ENCODE peak calls at places on chromosomes 7 and 10, in six cellular contexts. K is fibroblast of mammary gland, H is tibial nerve, X is fibroblast of the aortic adventitia, W is GM12865, O is ovary. N is an unnamed sample.

GRCh38 chr10:18582803-18583202 is 68.6 kb downstream of the NSUN6 start:
- DNase-seq in X (peak; percentile 16), O (no peak), W (peak; percentile 7), K (no peak), H (no peak), N (no peak)

GRCh38 chr10:32893431-32893830 is 64.6 kb downstream of the ITGB1 start:
- DNase-seq in K (peak; percentile 25), X (no peak), O (no peak), H (no peak), W (no peak), N (peak; percentile 20)

GRCh38 chr10:62814901-62815372 is 1.2 kb downstream of the EGR2 start:
- DNase-seq in O (peak; percentile 29), W (no peak), H (no peak), K (no peak), X (no peak), N (no peak)

GRCh38 chr7:112001089-112001826 is 204.9 kb downstream of the DOCK4 start:
- DNase-seq in W (no peak), O (no peak), H (no peak), K (peak; percentile 64), X (peak; percentile 85), N (no peak)

GRCh38 chr10:97182327-97182990 is 3.3 kb downstream of the SLIT1 start:
- DNase-seq in X (no peak), O (no peak), H (no peak), K (no peak), W (no peak), N (no peak)

GRCh38 chr10:71834343-71834674 is 16.7 kb downstream of the PSAP start:
- DNase-seq in H (no peak), O (no peak), K (no peak), W (no peak), X (no peak), N (no peak)

GRCh38 chr10:5944389-5945202 is 32.7 kb downstream of the IL15RA start:
- DNase-seq in O (peak; percentile 97), X (peak; percentile 100), H (peak; percentile 53), K (peak; percentile 100), W (no peak), N (no peak)

GRCh38 chr7:27555670-27556069 is 107.0 kb downstream of the HIBADH start:
- DNase-seq in K (no peak), W (no peak), X (no peak), H (no peak), O (no peak), N (no peak)

GRCh38 chr10:73585223-73585784 is 5.8 kb downstream of the USP54 start:
- DNase-seq in H (no peak), X (no peak), W (no peak), K (peak; percentile 49), O (no peak), N (no peak)

GRCh38 chr7:134703781-134704180 is 57.1 kb downstream of the BPGM start:
- DNase-seq in X (no peak), O (peak; percentile 84), K (peak; percentile 88), W (no peak), H (no peak), N (no peak)

GRCh38 chr7:43727494-43727893 is 1.8 kb downstream of the COA1 start:
- DNase-seq in O (no peak), K (no peak), W (no peak), X (no peak), H (no peak), N (no peak)

GRCh38 chr7:117025891-117026290 is 72.6 kb downstream of the ST7 start:
- DNase-seq in K (peak; percentile 27), H (no peak), X (no peak), W (no peak), O (no peak), N (no peak)

GRCh38 chr10:7915923-7916322 is 97.6 kb downstream of the TAF3 start:
- DNase-seq in X (peak; percentile 62), H (no peak), O (no peak), W (no peak), K (peak; percentile 66), N (no peak)

GRCh38 chr10:97509120-97509670 is 10.5 kb downstream of the UBTD1 start:
- DNase-seq in W (no peak), K (no peak), O (no peak), X (no peak), H (no peak), N (no peak)

GRCh38 chr10:60820093-60820769 is 42.0 kb downstream of the CDK1 start:
- DNase-seq in K (peak; percentile 73), X (peak; percentile 71), H (no peak), W (peak; percentile 36), O (no peak), N (no peak)

GRCh38 chr10:75647675-75648074 is 216.3 kb downstream of the LRMDA start:
- DNase-seq in K (no peak), H (no peak), W (no peak), O (no peak), X (no peak), N (no peak)

GRCh38 chr7:69517985-69518731 is 80.1 kb upstream of the AUTS2 start:
- DNase-seq in X (no peak), O (no peak), W (no peak), K (peak; percentile 13), H (peak; percentile 14), N (no peak)

GRCh38 chr10:123580426-123580825 is 85.7 kb upstream of the GPR26 start:
- DNase-seq in W (no peak), O (no peak), X (no peak), K (no peak), H (no peak), N (no peak)

GRCh38 chr7:158013085-158013668 is 574.4 kb downstream of the PTPRN2 start:
- DNase-seq in O (no peak), X (no peak), K (peak; percentile 7), H (no peak), W (no peak), N (no peak)

GRCh38 chr7:128697301-128697905 is 25.3 kb downstream of the GARIN1A start:
- DNase-seq in W (peak; percentile 80), K (peak; percentile 85), X (peak; percentile 60), H (no peak), O (no peak), N (no peak)

GRCh38 chr10:22977751-22978150 is 49.9 kb downstream of the ARMC3 start:
- DNase-seq in K (no peak), H (no peak), W (no peak), X (no peak), O (no peak), N (no peak)

DNA sequence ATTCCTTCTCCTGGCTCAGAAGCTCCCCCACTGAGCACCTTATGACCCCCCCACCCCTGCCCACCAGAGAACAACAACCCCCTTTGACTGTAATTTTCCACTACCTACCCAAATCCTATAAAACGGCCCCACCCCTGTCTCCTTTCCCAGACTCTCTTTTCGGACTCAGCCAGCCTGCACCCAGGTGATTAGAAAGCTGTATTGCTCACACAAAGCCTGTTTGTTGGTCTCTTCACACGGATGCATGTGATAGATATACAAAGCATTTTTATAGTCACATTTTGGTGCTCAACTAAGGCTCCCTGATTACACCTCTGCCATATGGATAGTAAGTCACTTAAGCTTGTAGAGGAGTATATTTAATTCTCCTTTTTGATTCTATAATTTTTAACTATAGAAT is 985.8 kb downstream of the REEP3 start:
- DNase-seq in O (no peak), W (no peak), K (no peak), X (no peak), H (no peak), N (no peak)
- TF ChIP-seq CTCF in O (no peak), W (no peak), K (no peak), X (no peak), H (no peak), N (no peak)

DNA sequence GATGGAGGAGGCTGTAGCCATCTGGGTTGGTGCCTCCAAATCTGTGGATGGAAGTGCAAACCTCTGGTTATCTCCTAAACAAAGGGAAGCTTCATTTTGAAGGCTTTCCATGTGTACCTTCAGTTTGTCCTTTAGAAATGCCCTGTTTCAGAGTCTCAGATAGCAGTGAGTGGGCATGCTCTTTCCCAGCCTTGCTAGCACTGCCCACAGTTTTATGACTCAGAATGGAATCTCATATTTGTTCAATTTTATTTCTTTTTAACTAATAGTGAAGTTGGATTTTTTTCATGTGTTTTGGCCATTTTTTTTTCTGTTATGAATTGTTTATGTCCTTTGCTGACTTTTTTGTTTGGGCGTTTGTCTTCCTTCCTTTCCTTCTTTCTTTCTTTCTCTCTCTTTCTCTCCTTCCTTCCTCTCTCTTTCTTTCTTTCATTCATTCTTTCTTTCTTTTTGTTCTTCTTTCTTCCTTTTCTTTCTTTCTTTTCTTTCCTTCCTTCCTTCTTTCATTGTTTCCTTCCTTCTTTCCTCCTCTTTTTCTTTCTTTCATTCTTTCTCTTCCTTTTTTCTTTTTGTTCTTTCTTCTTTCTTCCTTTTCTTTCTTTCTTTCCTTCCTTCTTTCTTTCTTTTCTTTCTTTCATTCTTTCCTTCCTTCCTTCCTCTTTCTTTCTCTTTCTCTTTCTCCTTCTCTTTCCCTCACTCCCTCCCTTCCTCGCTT is 25.6 kb downstream of the PRF1 start:
- DNase-seq in O (no peak), K (peak; percentile 22), W (peak; percentile 32), X (peak; percentile 42), H (no peak), N (no peak)
- H3K4me3 ChIP-seq in O (no peak overlapping the region), K (no peak overlapping the region), W (peak overlapping the region; percentile 44), X (no peak overlapping the region), H (no peak overlapping the region), N (no peak overlapping the region)

GRCh38 chr7:5422324-5423271 is 1.0 kb downstream of the TNRC18 start:
- DNase-seq in H (no peak), W (no peak), K (peak; percentile 55), X (peak; percentile 51), O (peak; percentile 43), N (no peak)
- TF ChIP-seq CTCF in H (no peak), W (no peak), K (no peak), X (peak; percentile 27), O (no peak), N (no peak)

GRCh38 chr7:47314248-47314647 is 267.7 kb downstream of the TNS3 start:
- DNase-seq in K (no peak), X (no peak), H (no peak), W (peak; percentile 3), O (no peak), N (no peak)

GRCh38 chr7:47317537-47317936 is 264.4 kb downstream of the TNS3 start:
- DNase-seq in O (no peak), W (no peak), H (no peak), X (no peak), K (no peak), N (no peak)

GRCh38 chr7:47313564-47313963 is 268.3 kb downstream of the TNS3 start:
- DNase-seq in X (no peak), H (no peak), O (no peak), W (no peak), K (no peak), N (no peak)

GRCh38 chr7:47311891-47312290 is 270.0 kb downstream of the TNS3 start:
- DNase-seq in X (no peak), H (no peak), O (no peak), W (no peak), K (no peak), N (no peak)

DNA sequence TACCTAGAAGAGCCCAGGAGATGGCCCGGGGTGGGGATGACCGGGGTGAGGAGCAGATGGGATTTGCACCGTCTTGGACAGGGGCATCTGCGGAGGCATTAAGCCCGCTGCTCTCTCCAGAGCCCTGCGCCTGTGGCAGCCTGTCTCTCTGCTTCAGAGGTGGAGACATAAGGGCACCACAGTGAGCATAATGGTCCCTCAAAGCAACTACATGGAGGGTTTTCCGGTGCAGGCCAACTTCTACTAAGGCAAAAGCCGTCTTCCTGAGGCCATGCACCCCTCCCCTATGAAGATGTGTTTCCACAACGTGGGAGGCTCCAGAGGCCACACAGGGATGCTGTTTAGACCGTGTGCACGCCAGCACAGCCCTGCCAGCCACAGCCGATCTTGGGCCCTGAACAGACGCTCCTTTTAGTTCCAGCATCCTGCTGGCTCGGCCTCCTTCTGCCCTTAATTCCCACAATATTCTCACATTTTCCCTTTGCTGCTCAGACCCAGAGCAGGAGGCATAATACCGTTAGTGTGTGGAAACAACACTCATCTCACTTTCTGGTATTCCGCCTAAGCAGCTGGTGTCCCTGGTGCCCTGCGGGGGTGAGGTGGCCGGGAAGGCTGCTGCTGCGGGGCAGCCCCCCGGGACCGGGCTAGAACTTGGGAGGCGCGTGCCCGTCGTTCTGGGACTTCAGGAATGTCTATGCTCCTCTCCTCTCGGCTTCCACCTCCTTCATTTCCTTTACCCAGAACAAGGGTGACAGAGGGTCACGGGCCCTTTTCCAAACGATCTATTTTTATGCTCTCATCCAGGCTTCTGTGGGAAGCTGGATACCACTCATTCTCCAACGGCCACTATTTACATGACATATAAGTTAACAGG is 266.9 kb downstream of the TNS3 start:
- DNase-seq in H (no peak), X (no peak), O (peak; percentile 40), K (peak; percentile 65), W (no peak), N (no peak)
- H3K4me3 ChIP-seq in H (no peak overlapping the region), X (no peak overlapping the region), O (no peak overlapping the region), K (no peak overlapping the region), W (no peak overlapping the region), N (no peak overlapping the region)

N was measured in Caco-2.